ENCODE peak calls at places on chromosomes 6 and 20, in six cellular contexts. One of them, this sample, is unnamed.

GRCh38 chr6:25465931-25466330 is 186.1 kb upstream of the SCGN start:
- DNase-seq in cardiac fibroblast: peak; percentile 20
- DNase-seq in OCI-LY7: no peak
- DNase-seq in fibroblast of pulmonary artery: no peak
- DNase-seq in endothelial cell of umbilical vein: no peak
- DNase-seq in foreskin fibroblast: peak; percentile 32
- DNase-seq in this sample: no peak

GRCh38 chr6:45611502-45611901 is 233.8 kb upstream of the SUPT3H start:
- DNase-seq in cardiac fibroblast: no peak
- DNase-seq in OCI-LY7: no peak
- DNase-seq in fibroblast of pulmonary artery: no peak
- DNase-seq in endothelial cell of umbilical vein: no peak
- DNase-seq in foreskin fibroblast: no peak
- DNase-seq in this sample: no peak

GRCh38 chr20:37526839-37527637 is 638 bp downstream of the BLCAP start:
- DNase-seq in cardiac fibroblast: peak; percentile 46
- DNase-seq in OCI-LY7: no peak
- DNase-seq in fibroblast of pulmonary artery: peak; percentile 40
- DNase-seq in endothelial cell of umbilical vein: no peak
- DNase-seq in foreskin fibroblast: peak; percentile 68
- DNase-seq in this sample: no peak

GRCh38 chr6:104705095-104705707 is 154.5 kb downstream of the HACE1 start:
- DNase-seq in cardiac fibroblast: peak; percentile 81
- DNase-seq in OCI-LY7: peak; percentile 52
- DNase-seq in fibroblast of pulmonary artery: peak; percentile 91
- DNase-seq in endothelial cell of umbilical vein: peak; percentile 88
- DNase-seq in foreskin fibroblast: peak; percentile 44
- DNase-seq in this sample: no peak

GRCh38 chr20:46939031-46939430 is 44.4 kb downstream of the EYA2 start:
- DNase-seq in cardiac fibroblast: no peak
- DNase-seq in OCI-LY7: peak; percentile 37
- DNase-seq in fibroblast of pulmonary artery: peak; percentile 14
- DNase-seq in endothelial cell of umbilical vein: peak; percentile 1
- DNase-seq in foreskin fibroblast: no peak
- DNase-seq in this sample: no peak

GRCh38 chr20:19966840-19967239 is 50.3 kb upstream of the NAA20 start:
- DNase-seq in cardiac fibroblast: no peak
- DNase-seq in OCI-LY7: no peak
- DNase-seq in fibroblast of pulmonary artery: no peak
- DNase-seq in endothelial cell of umbilical vein: no peak
- DNase-seq in foreskin fibroblast: no peak
- DNase-seq in this sample: no peak

GRCh38 chr20:38550274-38550673 is 30.7 kb upstream of the ADIG start:
- DNase-seq in cardiac fibroblast: no peak
- DNase-seq in OCI-LY7: peak; percentile 41
- DNase-seq in fibroblast of pulmonary artery: no peak
- DNase-seq in endothelial cell of umbilical vein: no peak
- DNase-seq in foreskin fibroblast: no peak
- DNase-seq in this sample: no peak

GRCh38 chr6:37936909-37937308 is 117.4 kb downstream of the ZFAND3 start:
- DNase-seq in cardiac fibroblast: peak; percentile 33
- DNase-seq in OCI-LY7: peak; percentile 18
- DNase-seq in fibroblast of pulmonary artery: peak; percentile 21
- DNase-seq in endothelial cell of umbilical vein: peak; percentile 24
- DNase-seq in foreskin fibroblast: no peak
- DNase-seq in this sample: no peak

GRCh38 chr20:11814276-11814675 is 103.4 kb upstream of the BTBD3 start:
- DNase-seq in cardiac fibroblast: no peak
- DNase-seq in OCI-LY7: no peak
- DNase-seq in fibroblast of pulmonary artery: peak; percentile 18
- DNase-seq in endothelial cell of umbilical vein: no peak
- DNase-seq in foreskin fibroblast: peak; percentile 75
- DNase-seq in this sample: no peak

GRCh38 chr6:10585232-10585887 is 64.2 kb downstream of the GCNT2 start:
- DNase-seq in cardiac fibroblast: no peak
- DNase-seq in OCI-LY7: no peak
- DNase-seq in fibroblast of pulmonary artery: no peak
- DNase-seq in endothelial cell of umbilical vein: no peak
- DNase-seq in foreskin fibroblast: peak; percentile 11
- DNase-seq in this sample: no peak

GRCh38 chr6:52577022-52577777 is at the start of gene TRAM2:
- DNase-seq in cardiac fibroblast: peak; percentile 91
- DNase-seq in OCI-LY7: peak; percentile 90
- DNase-seq in fibroblast of pulmonary artery: peak; percentile 82
- DNase-seq in endothelial cell of umbilical vein: peak; percentile 75
- DNase-seq in foreskin fibroblast: peak; percentile 94
- DNase-seq in this sample: peak; percentile 88

GRCh38 chr20:24943731-24944130 is 5.3 kb upstream of the CST7 start:
- DNase-seq in cardiac fibroblast: no peak
- DNase-seq in OCI-LY7: no peak
- DNase-seq in fibroblast of pulmonary artery: no peak
- DNase-seq in endothelial cell of umbilical vein: no peak
- DNase-seq in foreskin fibroblast: no peak
- DNase-seq in this sample: no peak

GRCh38 chr6:157613011-157613522 is 210.0 kb upstream of the SNX9 start:
- DNase-seq in cardiac fibroblast: peak; percentile 69
- DNase-seq in OCI-LY7: no peak
- DNase-seq in fibroblast of pulmonary artery: peak; percentile 85
- DNase-seq in endothelial cell of umbilical vein: peak; percentile 71
- DNase-seq in foreskin fibroblast: peak; percentile 94
- DNase-seq in this sample: no peak

GRCh38 chr6:157615951-157616350 is 207.1 kb upstream of the SNX9 start:
- DNase-seq in cardiac fibroblast: no peak
- DNase-seq in OCI-LY7: no peak
- DNase-seq in fibroblast of pulmonary artery: no peak
- DNase-seq in endothelial cell of umbilical vein: no peak
- DNase-seq in foreskin fibroblast: no peak
- DNase-seq in this sample: no peak

GRCh38 chr6:157615411-157615763 is 207.7 kb upstream of the SNX9 start:
- DNase-seq in cardiac fibroblast: peak; percentile 31
- DNase-seq in OCI-LY7: no peak
- DNase-seq in fibroblast of pulmonary artery: peak; percentile 13
- DNase-seq in endothelial cell of umbilical vein: peak; percentile 35
- DNase-seq in foreskin fibroblast: no peak
- DNase-seq in this sample: no peak

GRCh38 chr6:157611406-157611805 is 211.6 kb upstream of the SNX9 start:
- DNase-seq in cardiac fibroblast: no peak
- DNase-seq in OCI-LY7: no peak
- DNase-seq in fibroblast of pulmonary artery: no peak
- DNase-seq in endothelial cell of umbilical vein: no peak
- DNase-seq in foreskin fibroblast: no peak
- DNase-seq in this sample: no peak

DNA sequence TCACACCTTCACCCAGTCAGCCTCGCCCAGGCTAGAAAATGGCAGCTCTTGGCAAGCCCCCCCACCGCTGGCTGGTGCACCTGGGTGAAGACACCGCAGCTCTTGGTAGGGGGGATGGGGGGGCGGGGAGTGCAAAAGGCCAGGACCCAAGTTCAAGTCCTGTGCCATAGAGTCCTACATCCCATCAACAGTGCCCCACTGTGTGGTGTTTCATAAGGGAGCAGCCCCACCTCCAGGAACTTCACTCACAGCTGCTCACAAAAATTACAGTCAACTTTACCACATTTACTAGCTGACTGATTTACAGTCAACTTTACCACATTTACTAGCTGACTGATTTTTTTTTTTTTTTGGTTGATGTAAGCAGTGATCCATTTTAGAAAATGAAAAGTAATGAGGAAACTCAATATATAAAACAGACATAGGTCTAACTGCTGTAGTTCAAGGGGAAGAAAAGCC is 209.0 kb upstream of the SNX9 start:
- DNase-seq in cardiac fibroblast: peak; percentile 10
- DNase-seq in OCI-LY7: peak; percentile 38
- DNase-seq in fibroblast of pulmonary artery: no peak
- DNase-seq in endothelial cell of umbilical vein: no peak
- DNase-seq in foreskin fibroblast: peak; percentile 46
- DNase-seq in this sample: no peak
- TF ChIP-seq CTCF in cardiac fibroblast: no peak
- TF ChIP-seq CTCF in OCI-LY7: peak; percentile 43
- TF ChIP-seq CTCF in fibroblast of pulmonary artery: no peak
- TF ChIP-seq CTCF in endothelial cell of umbilical vein: no peak
- TF ChIP-seq CTCF in foreskin fibroblast: no peak
- TF ChIP-seq CTCF in this sample: no peak

DNA sequence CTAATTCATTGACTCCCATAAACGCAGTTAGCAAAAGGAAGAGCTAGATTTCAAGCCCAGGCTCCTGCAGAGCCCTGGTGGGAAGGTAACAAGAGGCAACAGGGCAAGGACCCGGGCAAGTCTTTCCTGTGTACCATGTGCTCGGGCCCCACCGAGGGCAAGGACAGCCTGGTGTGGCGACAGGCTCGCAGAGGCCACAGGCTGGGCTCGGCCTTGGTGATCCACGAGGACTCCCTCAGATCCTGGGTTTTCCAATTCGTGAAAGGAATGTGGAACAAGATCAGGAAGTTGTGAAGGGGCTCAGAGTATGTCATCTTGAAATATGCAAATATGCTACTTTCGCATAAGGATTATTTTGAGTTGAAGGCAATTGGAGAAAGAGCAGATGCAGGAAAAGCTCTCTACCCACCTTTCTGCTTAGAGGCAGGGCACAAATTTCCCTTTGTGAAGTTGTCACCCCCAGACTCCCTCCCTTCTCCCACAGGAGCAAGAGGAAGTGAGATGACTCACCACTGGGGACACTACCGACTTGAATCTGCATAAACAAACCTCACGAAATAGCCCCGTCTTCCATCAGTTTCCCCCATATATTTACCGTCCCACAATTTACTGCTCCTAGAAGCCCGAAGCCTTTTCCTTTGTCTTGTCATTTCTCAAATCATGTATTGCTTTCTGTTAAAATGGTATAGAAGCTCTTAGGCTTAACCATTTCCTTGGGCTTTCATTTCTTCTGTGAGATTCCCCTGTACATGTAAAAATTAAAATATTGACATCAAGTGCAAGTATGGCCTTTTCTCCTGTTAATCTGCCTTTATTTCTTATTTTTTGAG is 79.0 kb downstream of the PSMG4 start:
- DNase-seq in cardiac fibroblast: no peak
- DNase-seq in OCI-LY7: no peak
- DNase-seq in fibroblast of pulmonary artery: peak; percentile 46
- DNase-seq in endothelial cell of umbilical vein: peak; percentile 67
- DNase-seq in foreskin fibroblast: no peak
- DNase-seq in this sample: no peak
- TF ChIP-seq CTCF in cardiac fibroblast: no peak
- TF ChIP-seq CTCF in OCI-LY7: peak; percentile 32
- TF ChIP-seq CTCF in fibroblast of pulmonary artery: peak; percentile 9
- TF ChIP-seq CTCF in endothelial cell of umbilical vein: no peak
- TF ChIP-seq CTCF in foreskin fibroblast: no peak
- TF ChIP-seq CTCF in this sample: no peak

GRCh38 chr20:13219327-13220193 is 1.5 kb upstream of the ISM1 start:
- DNase-seq in cardiac fibroblast: no peak
- DNase-seq in OCI-LY7: no peak
- DNase-seq in fibroblast of pulmonary artery: no peak
- DNase-seq in endothelial cell of umbilical vein: no peak
- DNase-seq in foreskin fibroblast: no peak
- DNase-seq in this sample: no peak

GRCh38 chr20:13221313-13221672 is 219 bp downstream of the ISM1 start:
- DNase-seq in cardiac fibroblast: no peak
- DNase-seq in OCI-LY7: no peak
- DNase-seq in fibroblast of pulmonary artery: no peak
- DNase-seq in endothelial cell of umbilical vein: no peak
- DNase-seq in foreskin fibroblast: no peak
- DNase-seq in this sample: no peak

GRCh38 chr20:13220857-13221297 is at the start of gene ISM1:
- DNase-seq in cardiac fibroblast: peak; percentile 6
- DNase-seq in OCI-LY7: no peak
- DNase-seq in fibroblast of pulmonary artery: no peak
- DNase-seq in endothelial cell of umbilical vein: no peak
- DNase-seq in foreskin fibroblast: peak; percentile 56
- DNase-seq in this sample: no peak

GRCh38 chr20:13221673-13222318 is 722 bp downstream of the ISM1 start:
- DNase-seq in cardiac fibroblast: peak; percentile 66
- DNase-seq in OCI-LY7: no peak
- DNase-seq in fibroblast of pulmonary artery: peak; percentile 52
- DNase-seq in endothelial cell of umbilical vein: peak; percentile 32
- DNase-seq in foreskin fibroblast: peak; percentile 92
- DNase-seq in this sample: no peak

DNA sequence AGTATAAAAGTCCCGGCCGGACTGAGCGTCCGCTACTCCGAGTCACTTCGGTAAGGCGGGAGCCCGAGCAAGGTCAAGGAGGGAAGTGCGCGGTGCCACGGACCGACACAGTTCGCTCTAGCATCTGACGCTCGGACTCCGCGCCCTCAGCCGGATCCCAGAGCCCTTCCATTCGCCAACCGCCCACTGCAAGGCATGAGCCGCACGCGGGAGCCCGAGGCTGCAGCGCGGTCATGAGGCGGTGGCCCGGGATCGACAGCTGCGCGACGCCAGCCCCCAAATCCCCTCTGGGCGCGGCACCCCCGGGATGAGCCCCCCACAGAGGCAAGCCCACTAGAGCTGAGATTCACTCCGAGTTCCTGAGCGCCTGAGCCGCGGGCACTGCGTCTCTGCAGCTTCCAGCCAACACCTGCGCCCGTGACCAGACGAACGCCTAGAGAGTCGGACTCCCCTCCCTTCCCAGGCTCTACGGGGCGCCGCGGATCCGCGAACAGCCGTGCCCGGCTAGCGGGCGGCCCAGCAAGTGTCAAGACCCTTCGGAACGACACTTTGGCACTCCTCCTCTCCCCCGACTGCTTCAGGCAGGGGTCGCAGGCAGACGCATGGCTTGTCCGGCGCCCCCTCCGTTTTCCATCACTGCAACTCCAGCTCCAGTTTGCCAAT is 749 bp upstream of the ISM1 start:
- DNase-seq in cardiac fibroblast: peak; percentile 21
- DNase-seq in OCI-LY7: no peak
- DNase-seq in fibroblast of pulmonary artery: peak; percentile 26
- DNase-seq in endothelial cell of umbilical vein: peak; percentile 24
- DNase-seq in foreskin fibroblast: peak; percentile 82
- DNase-seq in this sample: no peak
- TF ChIP-seq CTCF in cardiac fibroblast: no peak
- TF ChIP-seq CTCF in OCI-LY7: no peak
- TF ChIP-seq CTCF in fibroblast of pulmonary artery: no peak
- TF ChIP-seq CTCF in endothelial cell of umbilical vein: no peak
- TF ChIP-seq CTCF in foreskin fibroblast: no peak
- TF ChIP-seq CTCF in this sample: no peak

DNA sequence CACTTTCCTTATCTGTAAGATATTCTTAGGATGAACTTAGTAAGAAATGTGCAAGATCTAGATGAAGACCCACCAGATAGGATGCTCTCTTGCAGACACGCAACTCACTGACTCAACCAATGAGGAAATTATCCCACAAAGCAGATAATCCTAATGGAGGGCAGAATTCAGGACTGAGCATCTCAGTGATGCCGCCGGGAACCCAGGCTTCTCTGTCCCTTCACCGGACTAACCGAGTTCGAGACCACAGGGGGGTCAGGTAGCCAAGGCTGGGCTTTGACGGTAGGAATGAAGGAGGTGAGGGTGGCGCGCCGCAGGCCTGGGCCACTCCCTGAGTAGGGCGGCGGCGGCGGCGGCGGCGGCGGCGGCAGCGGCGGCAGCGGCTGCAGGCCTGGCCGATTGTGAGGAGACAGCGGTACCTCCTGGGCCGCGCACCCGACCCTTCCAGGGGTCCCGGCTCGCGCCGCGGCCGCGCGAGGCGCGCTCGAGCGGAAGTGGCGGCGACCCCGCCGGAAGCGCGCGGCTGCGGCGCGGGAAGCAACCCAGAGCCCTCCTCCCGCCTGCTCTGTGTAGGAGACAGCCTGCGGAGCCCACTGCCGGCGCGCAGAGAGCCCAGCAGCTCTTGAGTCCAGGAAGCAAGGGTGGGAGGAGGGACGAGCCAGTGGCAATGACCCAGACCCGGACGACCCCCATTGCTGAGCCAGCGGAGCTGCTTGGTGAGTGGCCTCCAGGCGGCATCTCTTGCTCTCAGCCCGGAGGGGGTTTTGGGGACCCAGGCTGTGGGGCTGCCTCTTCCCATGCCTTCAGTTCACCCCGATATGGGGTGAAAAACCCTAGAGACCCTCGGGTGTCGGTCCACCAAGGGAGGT is at the start of gene KHDC1:
- DNase-seq in cardiac fibroblast: peak; percentile 61
- DNase-seq in OCI-LY7: peak; percentile 86
- DNase-seq in fibroblast of pulmonary artery: peak; percentile 48
- DNase-seq in endothelial cell of umbilical vein: peak; percentile 44
- DNase-seq in foreskin fibroblast: peak; percentile 76
- DNase-seq in this sample: peak; percentile 59
- TF ChIP-seq CTCF in cardiac fibroblast: peak; percentile 5
- TF ChIP-seq CTCF in OCI-LY7: peak; percentile 4
- TF ChIP-seq CTCF in fibroblast of pulmonary artery: peak; percentile 4
- TF ChIP-seq CTCF in endothelial cell of umbilical vein: no peak
- TF ChIP-seq CTCF in foreskin fibroblast: no peak
- TF ChIP-seq CTCF in this sample: no peak

This sample was measured in activated B cell treated with CpG ODN at 0.5 μM for 24 hours.